ENCODE peak calls at places on chromosome 9, in five cellular contexts. One of them, this sample, is unnamed.

GRCh38 chr9:119164716-119165115 is 204.5 kb downstream of the BRINP1 start:
- DNase-seq in transverse colon: no peak
- DNase-seq in esophagus muscularis mucosa: no peak
- DNase-seq in HCT116: no peak
- DNase-seq in Panc1: no peak
- DNase-seq in this sample: no peak

GRCh38 chr9:38649731-38650363 is 29.5 kb upstream of the ANKRD18A start:
- DNase-seq in transverse colon: no peak
- DNase-seq in esophagus muscularis mucosa: peak
- DNase-seq in HCT116: no peak
- DNase-seq in Panc1: no peak
- DNase-seq in this sample: no peak

GRCh38 chr9:108087781-108088180 is 598.2 kb upstream of the KLF4 start:
- DNase-seq in transverse colon: no peak
- DNase-seq in esophagus muscularis mucosa: no peak
- DNase-seq in HCT116: no peak
- DNase-seq in Panc1: no peak
- DNase-seq in this sample: no peak

GRCh38 chr9:111924281-111924680 is 27.7 kb downstream of the UGCG start:
- DNase-seq in transverse colon: no peak
- DNase-seq in esophagus muscularis mucosa: no peak
- DNase-seq in HCT116: no peak
- DNase-seq in Panc1: no peak
- DNase-seq in this sample: no peak

GRCh38 chr9:68913054-68913453 is 100.9 kb downstream of the PRKACG start:
- DNase-seq in transverse colon: no peak
- DNase-seq in esophagus muscularis mucosa: no peak
- DNase-seq in HCT116: no peak
- DNase-seq in Panc1: no peak
- DNase-seq in this sample: no peak

GRCh38 chr9:124512806-124513204 is 5.6 kb upstream of the NR5A1 start:
- DNase-seq in transverse colon: no peak
- DNase-seq in esophagus muscularis mucosa: no peak
- DNase-seq in HCT116: no peak
- DNase-seq in Panc1: no peak
- DNase-seq in this sample: no peak

GRCh38 chr9:33404782-33405362 is 2.5 kb upstream of the AQP7 start:
- DNase-seq in transverse colon: no peak
- DNase-seq in esophagus muscularis mucosa: no peak
- DNase-seq in HCT116: no peak
- DNase-seq in Panc1: no peak
- DNase-seq in this sample: no peak

GRCh38 chr9:97853844-97854695 is 1.0 kb downstream of the FOXE1 start:
- DNase-seq in transverse colon: no peak
- DNase-seq in esophagus muscularis mucosa: no peak
- DNase-seq in HCT116: no peak
- DNase-seq in Panc1: no peak
- DNase-seq in this sample: no peak

GRCh38 chr9:9917400-9917799 is 695.4 kb downstream of the PTPRD start:
- DNase-seq in transverse colon: no peak
- DNase-seq in esophagus muscularis mucosa: no peak
- DNase-seq in HCT116: no peak
- DNase-seq in Panc1: no peak
- DNase-seq in this sample: no peak

GRCh38 chr9:12674961-12675360 is 18.2 kb upstream of the TYRP1 start:
- DNase-seq in transverse colon: no peak
- DNase-seq in esophagus muscularis mucosa: no peak
- DNase-seq in HCT116: no peak
- DNase-seq in Panc1: no peak
- DNase-seq in this sample: no peak

GRCh38 chr9:133855802-133856592 is 117.8 kb upstream of the SARDH start:
- DNase-seq in transverse colon: peak
- DNase-seq in esophagus muscularis mucosa: no peak
- DNase-seq in HCT116: no peak
- DNase-seq in Panc1: no peak
- DNase-seq in this sample: no peak

GRCh38 chr9:116859763-116860162 is 172.7 kb downstream of the TRIM32 start:
- DNase-seq in transverse colon: no peak
- DNase-seq in esophagus muscularis mucosa: no peak
- DNase-seq in HCT116: no peak
- DNase-seq in Panc1: no peak
- DNase-seq in this sample: no peak

GRCh38 chr9:98031935-98032334 is 24.6 kb upstream of the NANS start:
- DNase-seq in transverse colon: no peak
- DNase-seq in esophagus muscularis mucosa: no peak
- DNase-seq in HCT116: no peak
- DNase-seq in Panc1: no peak
- DNase-seq in this sample: no peak

GRCh38 chr9:136312436-136312835 is 8.5 kb upstream of the CCDC187 start:
- DNase-seq in transverse colon: peak
- DNase-seq in esophagus muscularis mucosa: no peak
- DNase-seq in HCT116: no peak
- DNase-seq in Panc1: no peak
- DNase-seq in this sample: no peak

GRCh38 chr9:118183571-118183970 is 479.4 kb downstream of the TLR4 start:
- DNase-seq in transverse colon: no peak
- DNase-seq in esophagus muscularis mucosa: no peak
- DNase-seq in HCT116: no peak
- DNase-seq in Panc1: no peak
- DNase-seq in this sample: no peak

GRCh38 chr9:121296213-121297127 is 28.5 kb downstream of the GSN start:
- DNase-seq in transverse colon: no peak
- DNase-seq in esophagus muscularis mucosa: no peak
- DNase-seq in HCT116: no peak
- DNase-seq in Panc1: no peak
- DNase-seq in this sample: no peak

GRCh38 chr9:121294181-121294743 is 26.3 kb downstream of the GSN start:
- DNase-seq in transverse colon: no peak
- DNase-seq in esophagus muscularis mucosa: no peak
- DNase-seq in HCT116: no peak
- DNase-seq in Panc1: no peak
- DNase-seq in this sample: no peak

GRCh38 chr9:121292801-121293241 is 24.9 kb downstream of the GSN start:
- DNase-seq in transverse colon: no peak
- DNase-seq in esophagus muscularis mucosa: no peak
- DNase-seq in HCT116: no peak
- DNase-seq in Panc1: no peak
- DNase-seq in this sample: no peak

GRCh38 chr9:121295662-121296191 is 27.8 kb downstream of the GSN start:
- DNase-seq in transverse colon: no peak
- DNase-seq in esophagus muscularis mucosa: no peak
- DNase-seq in HCT116: no peak
- DNase-seq in Panc1: no peak
- DNase-seq in this sample: no peak

DNA sequence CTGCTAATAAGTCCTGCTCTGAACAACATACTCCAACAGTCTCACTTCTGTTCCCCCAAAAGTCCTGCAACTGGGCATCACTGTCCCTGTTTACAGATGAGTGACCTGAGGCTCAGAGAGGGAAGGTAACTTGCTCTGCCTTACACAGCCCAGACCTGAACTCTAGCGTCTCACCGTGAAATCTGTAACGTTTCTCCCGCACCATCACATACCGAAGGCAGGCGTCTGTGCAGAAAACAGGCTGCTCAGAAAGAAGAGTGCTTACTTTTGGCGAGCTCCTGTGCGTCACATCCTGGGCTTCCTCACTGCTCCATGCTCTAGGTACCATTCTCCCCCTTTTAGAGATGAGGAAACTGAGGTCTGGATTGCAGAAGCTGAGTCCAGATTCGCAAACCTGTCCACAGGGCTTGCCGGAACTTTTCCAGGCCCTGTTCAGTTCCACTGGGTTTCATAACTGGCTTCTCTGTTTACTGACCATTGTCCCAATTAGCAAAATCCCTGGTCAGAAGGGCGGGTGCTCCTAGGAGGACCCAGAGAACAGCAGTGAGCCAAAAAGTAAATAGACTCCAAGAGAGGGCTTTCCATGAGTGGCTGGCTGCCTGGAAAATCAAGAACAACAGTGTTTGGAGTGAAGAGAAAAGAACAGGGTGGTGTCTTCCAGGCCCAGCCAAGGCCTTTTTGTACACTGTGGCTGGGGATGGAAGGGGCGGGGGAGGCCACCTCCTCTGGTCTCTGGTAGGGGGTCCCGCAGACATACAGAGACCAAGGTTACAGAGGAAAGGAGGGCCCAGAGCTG is 27.1 kb downstream of the GSN start:
- DNase-seq in transverse colon: no peak
- DNase-seq in esophagus muscularis mucosa: no peak
- DNase-seq in HCT116: no peak
- DNase-seq in Panc1: no peak
- DNase-seq in this sample: peak
- TF ChIP-seq POLR2AphosphoS5 in transverse colon: peak
- TF ChIP-seq POLR2AphosphoS5 in esophagus muscularis mucosa: peak
- TF ChIP-seq POLR2AphosphoS5 in HCT116: no peak
- TF ChIP-seq POLR2AphosphoS5 in Panc1: no peak
- TF ChIP-seq POLR2AphosphoS5 in this sample: peak

DNA sequence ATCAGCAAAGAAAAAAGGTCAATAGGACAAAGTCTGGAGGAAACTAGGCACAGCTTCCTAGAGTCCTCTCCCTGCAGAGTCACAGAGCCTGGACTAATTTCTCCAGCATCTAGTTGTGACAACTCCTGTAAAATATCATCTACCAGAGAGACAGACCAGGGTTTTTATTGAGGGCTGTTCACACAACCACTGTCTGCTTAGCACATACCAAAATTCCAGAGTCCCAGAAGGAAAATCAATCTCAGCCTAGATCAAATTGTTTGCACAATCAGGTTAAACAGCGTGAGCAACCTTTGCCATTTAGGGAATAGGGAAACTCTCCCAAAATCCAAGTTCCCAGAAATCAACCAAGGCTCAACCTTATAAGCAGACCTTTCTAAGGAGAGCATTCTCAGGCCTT is 190.3 kb downstream of the SYK start:
- DNase-seq in transverse colon: no peak
- DNase-seq in esophagus muscularis mucosa: no peak
- DNase-seq in HCT116: no peak
- DNase-seq in Panc1: no peak
- DNase-seq in this sample: no peak
- H3K27ac ChIP-seq in transverse colon: no peak
- H3K27ac ChIP-seq in esophagus muscularis mucosa: peak
- H3K27ac ChIP-seq in HCT116: no peak
- H3K27ac ChIP-seq in Panc1: no peak
- H3K27ac ChIP-seq in this sample: no peak

DNA sequence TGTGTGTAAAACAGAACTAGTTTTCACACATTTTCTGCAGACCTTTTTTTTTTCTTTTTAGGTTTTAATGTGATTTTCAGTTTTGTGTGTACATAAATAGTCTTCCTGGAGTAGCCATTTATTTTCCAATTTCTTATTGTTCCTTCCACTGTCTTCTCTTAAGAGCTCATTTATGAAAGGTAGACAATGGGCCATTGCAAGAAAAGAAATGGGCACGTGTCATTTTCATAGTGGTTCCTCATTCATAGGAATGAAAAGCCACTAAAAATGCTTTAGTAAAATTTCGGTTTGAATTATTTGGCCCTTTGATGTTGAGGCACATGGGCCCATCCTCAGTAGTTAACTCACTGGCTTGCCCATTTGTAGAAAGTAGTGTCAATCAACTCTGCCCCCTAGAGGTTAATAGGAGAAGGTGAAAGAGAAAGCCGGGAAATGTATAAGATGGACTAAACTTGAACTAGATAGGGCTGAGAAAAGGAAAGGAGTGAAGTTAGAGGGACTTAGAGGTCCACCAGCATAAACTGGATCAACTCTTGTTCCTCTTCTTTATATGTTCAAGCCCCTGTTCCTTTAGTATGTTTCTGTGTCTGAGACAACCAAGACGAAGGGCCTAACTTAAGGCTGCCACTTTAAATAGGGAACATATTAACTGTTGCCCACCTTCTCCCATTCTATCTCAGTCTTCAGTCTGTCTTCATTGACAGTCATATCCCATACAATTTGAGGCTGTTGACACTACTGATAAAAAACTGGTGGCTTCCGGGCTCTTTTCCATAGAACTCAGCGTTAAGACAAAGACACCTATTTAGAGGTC is 72.6 kb downstream of the SMARCA2 start:
- DNase-seq in transverse colon: no peak
- DNase-seq in esophagus muscularis mucosa: no peak
- DNase-seq in HCT116: peak
- DNase-seq in Panc1: peak
- DNase-seq in this sample: no peak
- TF ChIP-seq CTCF in transverse colon: peak
- TF ChIP-seq CTCF in esophagus muscularis mucosa: peak
- TF ChIP-seq CTCF in HCT116: peak
- TF ChIP-seq CTCF in Panc1: peak
- TF ChIP-seq CTCF in this sample: peak

DNA sequence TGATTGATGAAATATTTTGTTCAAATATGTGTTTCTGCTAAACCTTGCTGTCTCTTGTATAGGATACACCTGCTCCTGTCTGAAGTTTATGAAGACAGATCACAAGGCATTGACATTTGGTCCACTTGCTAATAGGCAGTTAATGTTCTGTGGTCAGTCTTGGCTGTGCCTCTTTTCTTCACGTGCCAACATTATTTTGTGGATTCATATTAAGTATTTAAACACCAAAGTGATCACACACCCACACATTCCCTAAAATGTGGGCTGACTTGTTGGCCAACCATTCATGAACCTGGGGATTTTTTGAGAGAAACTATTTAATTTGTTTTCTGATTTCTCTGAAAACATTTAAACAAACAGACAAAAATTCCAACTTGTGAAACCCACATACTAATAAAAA is 33.7 kb downstream of the ZNF462 start:
- DNase-seq in transverse colon: no peak
- DNase-seq in esophagus muscularis mucosa: no peak
- DNase-seq in HCT116: no peak
- DNase-seq in Panc1: no peak
- DNase-seq in this sample: no peak
- TF ChIP-seq POLR2AphosphoS5 in transverse colon: no peak
- TF ChIP-seq POLR2AphosphoS5 in esophagus muscularis mucosa: no peak
- TF ChIP-seq POLR2AphosphoS5 in HCT116: no peak
- TF ChIP-seq POLR2AphosphoS5 in Panc1: no peak
- TF ChIP-seq POLR2AphosphoS5 in this sample: no peak

GRCh38 chr9:94178927-94179326 is 80.2 kb upstream of the ZNF169 start:
- DNase-seq in transverse colon: no peak
- DNase-seq in esophagus muscularis mucosa: no peak
- DNase-seq in HCT116: no peak
- DNase-seq in Panc1: no peak
- DNase-seq in this sample: no peak

GRCh38 chr9:94182532-94182931 is 76.6 kb upstream of the ZNF169 start:
- DNase-seq in transverse colon: no peak
- DNase-seq in esophagus muscularis mucosa: no peak
- DNase-seq in HCT116: no peak
- DNase-seq in Panc1: no peak
- DNase-seq in this sample: no peak

GRCh38 chr9:94176582-94176981 is 82.5 kb upstream of the ZNF169 start:
- DNase-seq in transverse colon: no peak
- DNase-seq in esophagus muscularis mucosa: no peak
- DNase-seq in HCT116: no peak
- DNase-seq in Panc1: no peak
- DNase-seq in this sample: no peak

GRCh38 chr9:94183240-94183999 is 75.7 kb upstream of the ZNF169 start:
- DNase-seq in transverse colon: no peak
- DNase-seq in esophagus muscularis mucosa: no peak
- DNase-seq in HCT116: no peak
- DNase-seq in Panc1: no peak
- DNase-seq in this sample: no peak

DNA sequence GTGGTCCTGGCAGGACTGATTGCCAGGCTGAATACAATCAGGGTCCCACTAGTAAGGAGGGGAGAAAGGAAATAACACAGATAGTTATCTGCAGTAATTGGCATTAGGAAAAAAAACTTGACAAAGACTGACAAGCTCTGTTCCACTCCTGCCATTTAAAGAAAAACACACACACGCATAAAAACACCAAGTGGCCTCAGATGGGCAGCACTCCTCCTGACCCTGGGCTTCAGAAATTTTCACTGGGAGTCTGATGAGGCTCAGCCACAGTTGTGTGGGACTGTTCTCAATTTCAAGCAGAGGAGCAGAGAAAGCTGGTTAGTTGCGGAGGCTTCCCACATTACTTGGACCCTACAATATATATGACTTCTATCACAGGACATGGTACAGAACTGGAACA is 77.3 kb upstream of the ZNF169 start:
- DNase-seq in transverse colon: no peak
- DNase-seq in esophagus muscularis mucosa: no peak
- DNase-seq in HCT116: no peak
- DNase-seq in Panc1: no peak
- DNase-seq in this sample: no peak
- H3K27ac ChIP-seq in transverse colon: no peak
- H3K27ac ChIP-seq in esophagus muscularis mucosa: peak
- H3K27ac ChIP-seq in HCT116: no peak
- H3K27ac ChIP-seq in Panc1: no peak
- H3K27ac ChIP-seq in this sample: no peak

This sample was measured in breast epithelium.